ENCODE peak calls at places on chromosomes 13 and 19, in nine cellular contexts. P is lung microvascular endothelial cell; K is stimulated activated CD8-positive, alpha-beta memory T cell treated with anti-CD3 and anti-CD28 coated beads, Interleukin-2, amount 100 ng/mL, for 1 hour; R is GM12864; X is B cell; L is M059J; C is NCI-H345; J is OCI-M1; T is H9. W is an unnamed sample.

GRCh38 chr19:33055718-33056117 is 9.0 kb downstream of the RHPN2 start:
- DNase-seq in L (peak; percentile 62), X (no peak), K (no peak), T (no peak), C (no peak), P (no peak), J (no peak), R (no peak), W (peak; percentile 24)

GRCh38 chr19:42928896-42929295 is 8.1 kb downstream of the PSG7 start:
- DNase-seq in K (no peak), X (no peak), J (no peak), C (no peak), L (no peak), P (no peak), T (no peak), R (no peak), W (no peak)

GRCh38 chr13:87537946-87538345 is 133.2 kb upstream of the SLITRK5 start:
- DNase-seq in T (no peak), L (no peak), K (no peak), P (no peak), R (no peak), J (no peak), C (no peak), X (no peak), W (no peak)

GRCh38 chr13:94798738-94799137 is 86.4 kb upstream of the SOX21 start:
- DNase-seq in L (no peak), C (no peak), T (no peak), X (no peak), K (no peak), R (no peak), P (no peak), J (no peak), W (no peak)

GRCh38 chr13:105918842-105919741 is 616.4 kb downstream of the EFNB2 start:
- DNase-seq in K (no peak), C (no peak), X (no peak), J (peak; percentile 77), P (peak; percentile 75), T (peak; percentile 51), L (peak; percentile 88), R (no peak), W (peak; percentile 88)

GRCh38 chr19:35738887-35739229 is 3.4 kb downstream of the IGFLR1 start:
- DNase-seq in K (no peak), J (peak; percentile 33), P (no peak), X (no peak), L (no peak), T (no peak), C (no peak), R (no peak), W (no peak)

GRCh38 chr13:46146898-46147297 is 35.1 kb downstream of the LCP1 start:
- DNase-seq in X (no peak), K (no peak), P (no peak), T (peak; percentile 51), J (no peak), R (no peak), C (peak; percentile 11), L (no peak), W (peak; percentile 12)

GRCh38 chr13:110957181-110957884 is 42.5 kb upstream of the ANKRD10 start:
- DNase-seq in J (no peak), P (no peak), T (no peak), K (no peak), C (no peak), X (no peak), L (peak; percentile 15), R (no peak), W (no peak)

GRCh38 chr13:62407871-62408270 is 992.2 kb upstream of the PCDH20 start:
- DNase-seq in X (no peak), R (no peak), L (no peak), K (no peak), C (no peak), P (no peak), T (no peak), J (no peak), W (no peak)

GRCh38 chr13:27171244-27171829 is at the start of gene USP12:
- DNase-seq in X (peak; percentile 45), R (no peak), K (peak; percentile 22), L (no peak), J (peak; percentile 41), P (peak; percentile 78), T (peak; percentile 63), C (peak; percentile 27), W (no peak)

GRCh38 chr19:35044317-35045117 is 3.0 kb downstream of the HPN start:
- DNase-seq in L (peak; percentile 39), C (peak; percentile 57), T (peak; percentile 75), P (peak; percentile 61), X (peak; percentile 51), J (peak; percentile 81), R (no peak), K (peak; percentile 29), W (peak; percentile 16)

GRCh38 chr13:49652691-49653305 is 24.5 kb downstream of the ARL11 start:
- DNase-seq in J (peak; percentile 78), T (peak; percentile 70), L (peak; percentile 26), C (no peak), R (no peak), K (no peak), P (peak; percentile 74), X (no peak), W (no peak)

GRCh38 chr13:77511552-77511951 is 24.0 kb upstream of the SCEL start:
- DNase-seq in X (no peak), C (peak; percentile 49), L (no peak), J (no peak), T (no peak), R (no peak), K (no peak), P (peak; percentile 66), W (peak; percentile 6)

GRCh38 chr13:78709028-78709427 is 50.1 kb upstream of the OBI1 start:
- DNase-seq in J (no peak), L (no peak), K (no peak), T (no peak), C (no peak), P (no peak), R (no peak), X (no peak), W (no peak)

GRCh38 chr13:34107814-34108213 is 289.9 kb downstream of the RFC3 start:
- DNase-seq in K (no peak), R (no peak), L (no peak), P (no peak), X (no peak), C (no peak), T (no peak), J (no peak), W (no peak)

GRCh38 chr19:13505164-13505695 is 1.0 kb downstream of the CACNA1A start:
- DNase-seq in K (no peak), X (no peak), T (no peak), J (no peak), P (no peak), L (no peak), R (no peak), C (no peak), W (no peak)

GRCh38 chr13:29498426-29499040 is 97.0 kb downstream of the SLC7A1 start:
- DNase-seq in T (no peak), X (peak; percentile 27), J (no peak), C (no peak), L (no peak), P (no peak), K (no peak), R (no peak), W (no peak)

GRCh38 chr19:801030-801860 is 4.0 kb downstream of the PTBP1 start:
- DNase-seq in X (no peak), P (peak; percentile 40), L (no peak), R (no peak), J (no peak), K (no peak), T (no peak), C (no peak), W (peak; percentile 86)

GRCh38 chr13:32211788-32212187 is 103.4 kb downstream of the ZAR1L start:
- DNase-seq in P (no peak), T (no peak), J (no peak), X (no peak), R (no peak), K (no peak), L (peak; percentile 81), C (no peak), W (peak; percentile 26)

GRCh38 chr19:19420570-19421301 is 15.3 kb downstream of the GATAD2A start:
- DNase-seq in K (no peak), X (no peak), R (no peak), T (no peak), L (peak; percentile 78), J (no peak), P (peak; percentile 22), C (no peak), W (no peak)

GRCh38 chr19:41166888-41167804 is 25.9 kb upstream of the CYP2S1 start:
- DNase-seq in P (no peak), J (no peak), L (no peak), T (no peak), K (no peak), R (no peak), X (no peak), C (no peak), W (no peak)

GRCh38 chr13:99373436-99373835 is 66.2 kb upstream of the GPR183 start:
- DNase-seq in C (no peak), R (no peak), X (no peak), K (no peak), L (no peak), J (no peak), T (no peak), P (no peak), W (no peak)

GRCh38 chr13:111387026-111387871 is 66.8 kb downstream of the TEX29 start:
- DNase-seq in J (no peak), P (no peak), L (peak; percentile 1), T (peak; percentile 10), K (no peak), R (no peak), C (no peak), X (no peak), W (no peak)

GRCh38 chr13:37288057-37288720 is 182.7 kb upstream of the CSNK1A1L start:
- DNase-seq in K (no peak), T (no peak), J (no peak), X (no peak), L (no peak), C (no peak), R (no peak), P (peak; percentile 94), W (no peak)

GRCh38 chr13:44471686-44472085 is 98.1 kb downstream of the SERP2 start:
- DNase-seq in P (peak; percentile 38), J (no peak), C (no peak), R (no peak), T (no peak), X (no peak), L (peak; percentile 67), K (no peak), W (peak; percentile 77)

GRCh38 chr19:14434157-14434501 is 1.0 kb downstream of the PKN1 start:
- DNase-seq in J (no peak), C (no peak), L (no peak), R (no peak), P (peak; percentile 38), T (no peak), K (no peak), X (peak; percentile 55), W (no peak)

GRCh38 chr13:21012841-21013681 is 48.3 kb downstream of the LATS2 start:
- DNase-seq in L (no peak), C (no peak), R (no peak), P (peak; percentile 68), K (no peak), X (no peak), J (no peak), T (no peak), W (no peak)

GRCh38 chr13:67134322-67135129 is 95.6 kb downstream of the PCDH9 start:
- DNase-seq in L (no peak), J (peak; percentile 48), P (peak; percentile 25), K (no peak), R (no peak), T (no peak), X (no peak), C (peak; percentile 59), W (no peak)

GRCh38 chr13:55538424-55538823 is 1602.3 kb upstream of the PRR20A start:
- DNase-seq in L (no peak), X (no peak), R (no peak), J (peak; percentile 8), T (no peak), C (no peak), K (no peak), P (no peak), W (no peak)

GRCh38 chr13:43307221-43307920 is 284.0 kb downstream of the DNAJC15 start:
- DNase-seq in C (no peak), K (no peak), T (no peak), L (no peak), X (no peak), J (no peak), R (no peak), P (no peak), W (no peak)

GRCh38 chr13:102729560-102730275 is 34.9 kb upstream of the METTL21C start:
- DNase-seq in J (peak; percentile 79), R (no peak), X (no peak), P (peak; percentile 95), K (no peak), L (peak; percentile 73), C (no peak), T (no peak), W (peak; percentile 24)

W was measured in NCI-H226.